ENCODE peak calls at places on chromosomes 16 and 17, in six cellular contexts. O, V, N, G, B and P are unnamed samples.

GRCh38 chr16:2005646-2006045 is 4.0 kb downstream of the ZNF598 start:
- DNase-seq in N (no peak), G (no peak), O (no peak), B (no peak), V (no peak), P (no peak)

GRCh38 chr17:348012-348411 is 4.6 kb downstream of the RPH3AL start:
- DNase-seq in O (no peak), B (no peak), V (no peak), N (no peak), G (no peak), P (no peak)

GRCh38 chr17:72122668-72123495 is 2.1 kb downstream of the SOX9 start:
- DNase-seq in B (peak), G (no peak), V (no peak), O (no peak), N (no peak), P (no peak)

GRCh38 chr16:2713523-2713922 is 6.5 kb downstream of the PRSS27 start:
- DNase-seq in O (no peak), G (no peak), N (no peak), V (no peak), B (no peak), P (no peak)

GRCh38 chr16:55040366-55041086 is 109.9 kb downstream of the IRX5 start:
- DNase-seq in B (no peak), V (no peak), O (no peak), G (no peak), N (no peak), P (no peak)

GRCh38 chr17:65678534-65678933 is 117.1 kb upstream of the AXIN2 start:
- DNase-seq in V (no peak), O (no peak), N (no peak), G (no peak), B (no peak), P (no peak)

GRCh38 chr16:46731691-46732555 is 16.2 kb downstream of the MYLK3 start:
- DNase-seq in G (no peak), B (peak), N (no peak), O (no peak), V (no peak), P (no peak)

GRCh38 chr16:20901441-20902112 is 1.0 kb downstream of the LYRM1 start:
- DNase-seq in N (no peak), O (peak), V (no peak), B (peak), G (no peak), P (no peak)

GRCh38 chr17:43823350-43824084 is 9.4 kb downstream of the MPP3 start:
- DNase-seq in B (no peak), G (no peak), N (no peak), O (no peak), V (no peak), P (no peak)

GRCh38 chr17:76275382-76276068 is 10.4 kb downstream of the UBALD2 start:
- DNase-seq in N (no peak), G (no peak), B (no peak), V (no peak), O (no peak), P (no peak)

GRCh38 chr17:27244481-27245223 is 49.3 kb upstream of the WSB1 start:
- DNase-seq in B (peak), V (no peak), O (no peak), N (no peak), G (no peak), P (no peak)

GRCh38 chr16:11742041-11742535 is 569 bp downstream of the TXNDC11 start:
- DNase-seq in O (no peak), G (no peak), N (no peak), V (peak), B (peak), P (no peak)

GRCh38 chr16:4306439-4307214 is 9.2 kb upstream of the GLIS2 start:
- DNase-seq in B (no peak), N (no peak), O (no peak), G (no peak), V (no peak), P (no peak)

GRCh38 chr17:7548585-7549400 is at the start of gene TNFSF12:
- DNase-seq in O (no peak), G (no peak), N (no peak), V (peak), B (no peak), P (no peak)

GRCh38 chr17:73521376-73521775 is 122.9 kb downstream of the SDK2 start:
- DNase-seq in N (no peak), V (no peak), O (no peak), G (no peak), B (no peak), P (no peak)

DNA sequence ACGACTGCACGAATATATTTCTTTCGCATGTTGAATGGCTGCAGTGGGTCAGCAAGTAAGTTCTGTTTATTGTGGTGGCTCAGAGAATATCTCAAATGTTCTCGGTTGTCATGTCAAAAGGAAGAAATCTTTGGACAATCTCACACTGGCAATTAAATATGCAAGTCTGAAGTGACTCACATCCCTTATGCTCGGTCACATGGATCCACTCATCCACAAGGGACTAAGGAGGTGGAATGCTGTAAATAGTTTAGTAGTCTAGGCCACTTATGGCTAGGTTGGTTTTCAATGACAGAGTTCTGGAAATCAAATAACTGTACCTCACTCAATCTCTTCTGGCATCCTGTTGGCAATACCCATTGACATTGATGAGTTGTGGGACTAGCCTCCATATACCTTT is 33.0 kb upstream of the PMP22 start:
- DNase-seq in N (no peak), V (no peak), O (no peak), G (no peak), B (no peak), P (no peak)
- TF ChIP-seq ZNF274 in N (no peak), V (no peak), O (no peak), G (no peak), B (no peak), P (no peak)

DNA sequence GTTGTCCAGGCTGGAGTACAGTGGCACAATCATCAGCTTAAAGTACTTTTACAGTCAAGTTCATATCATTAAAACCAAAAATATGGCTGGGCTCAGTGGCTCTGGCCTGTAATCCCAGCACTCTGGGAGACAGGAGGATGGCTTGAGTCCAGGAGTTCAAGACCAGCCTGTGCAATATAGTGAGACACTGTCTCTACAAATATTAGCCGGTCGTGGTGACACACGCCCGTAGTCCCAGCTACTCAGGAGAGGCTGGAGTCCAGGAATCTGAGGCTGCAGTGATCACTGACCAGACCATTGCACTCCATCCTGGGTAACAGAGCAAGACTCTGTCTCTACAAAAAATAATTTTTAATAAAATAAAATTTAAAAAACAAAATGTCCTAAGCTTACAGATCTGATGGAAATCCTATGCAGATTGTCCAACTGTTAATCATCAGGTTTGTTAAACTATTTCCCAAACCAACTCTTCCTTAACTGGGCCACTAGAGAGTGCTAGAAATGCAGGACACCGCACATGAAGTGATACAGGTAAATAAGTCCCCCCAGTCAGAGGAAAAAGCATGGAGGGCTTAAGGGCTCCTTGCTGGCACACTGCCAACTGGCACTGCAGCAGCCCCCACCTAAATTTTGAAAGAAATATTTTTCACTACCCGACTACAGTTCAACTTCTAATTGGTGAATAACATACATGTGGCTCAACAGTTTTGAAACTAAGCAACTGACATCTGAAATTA is 2.8 kb downstream of the USP22 start:
- DNase-seq in G (no peak), O (no peak), N (no peak), V (peak), B (peak), P (peak)
- TF ChIP-seq ZNF274 in G (no peak), O (no peak), N (no peak), V (no peak), B (no peak), P (no peak)

GRCh38 chr17:55990332-55991006 is 162.8 kb upstream of the ANKFN1 start:
- DNase-seq in O (no peak), V (no peak), N (peak), G (no peak), B (no peak), P (no peak)
- TF ChIP-seq ZNF274 in O (no peak), V (no peak), N (no peak), G (no peak), B (no peak), P (no peak)

GRCh38 chr17:50272246-50272645 is 2.0 kb upstream of the TMEM92 start:
- DNase-seq in G (no peak), V (no peak), N (no peak), B (no peak), O (no peak), P (no peak)
- TF ChIP-seq ZNF274 in G (no peak), V (no peak), N (no peak), B (no peak), O (no peak), P (no peak)

GRCh38 chr17:79164408-79164807 is 89.8 kb downstream of the ENGASE start:
- DNase-seq in V (no peak), N (no peak), G (no peak), B (no peak), O (no peak), P (no peak)
- TF ChIP-seq ZNF274 in V (no peak), N (no peak), G (no peak), B (no peak), O (no peak), P (no peak)

GRCh38 chr17:57531078-57531477 is 214.0 kb downstream of the CCDC182 start:
- DNase-seq in B (no peak), V (no peak), G (no peak), N (no peak), O (no peak), P (no peak)

GRCh38 chr17:57532966-57533365 is 212.1 kb downstream of the CCDC182 start:
- DNase-seq in G (no peak), B (no peak), V (no peak), N (no peak), O (no peak), P (no peak)

GRCh38 chr17:57530508-57530907 is 214.6 kb downstream of the CCDC182 start:
- DNase-seq in N (no peak), V (no peak), G (no peak), B (no peak), O (no peak), P (no peak)

GRCh38 chr17:57532556-57532955 is 212.5 kb downstream of the CCDC182 start:
- DNase-seq in G (no peak), O (no peak), N (no peak), B (no peak), V (no peak), P (no peak)

DNA sequence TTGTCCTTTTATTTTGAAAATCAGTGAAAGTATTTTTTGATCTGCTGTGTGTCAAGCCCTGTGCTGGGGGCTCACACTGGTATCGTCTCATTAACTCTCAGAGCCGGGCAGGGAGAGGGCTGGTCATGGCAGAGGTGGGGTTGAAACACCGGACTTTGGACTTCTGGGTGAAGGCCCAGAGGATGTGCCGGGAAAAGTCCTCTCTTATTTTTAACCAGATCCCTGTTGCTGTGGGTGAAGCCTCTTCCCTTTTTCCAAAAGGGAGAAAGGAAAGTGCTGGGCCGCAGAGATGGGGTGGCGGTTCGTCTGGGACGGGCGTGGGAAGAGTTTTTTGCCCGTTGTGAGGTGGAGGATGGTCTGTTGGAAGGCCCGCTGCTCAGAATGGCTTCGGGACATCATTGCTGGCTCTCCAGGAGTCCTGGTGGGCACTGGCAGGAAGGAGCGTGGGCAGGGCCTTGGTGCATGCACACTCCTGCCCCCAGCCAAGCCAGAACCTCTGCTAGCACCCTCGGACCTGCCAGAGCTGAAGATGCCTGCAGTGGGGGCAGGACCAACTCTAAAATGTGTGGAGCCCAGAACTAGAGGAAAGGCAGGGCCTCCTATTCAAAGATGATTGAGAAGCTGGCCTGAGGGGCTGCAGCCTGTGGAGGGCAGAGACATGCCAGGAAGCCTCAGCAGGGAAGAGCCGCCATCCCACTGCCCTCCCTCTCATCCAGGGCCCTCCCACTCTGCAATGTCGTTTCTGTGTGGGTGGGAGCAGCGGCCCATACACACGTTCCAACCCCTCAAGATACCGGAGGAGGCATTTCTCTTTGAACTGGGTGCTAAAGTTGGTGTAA is 213.2 kb downstream of the CCDC182 start:
- DNase-seq in N (no peak), G (no peak), B (peak), O (no peak), V (peak), P (no peak)
- TF ChIP-seq ZNF274 in N (no peak), G (no peak), B (no peak), O (no peak), V (no peak), P (no peak)